ENCODE peak calls at places on chromosomes 12 and 14, in six cellular contexts. One of them, this sample, is unnamed.

GRCh38 chr14:105776924-105777323 is 250.5 kb downstream of the TMEM121 start:
- DNase-seq in kidney: no peak
- DNase-seq in MM.1S: no peak
- DNase-seq in OCI-LY7: no peak
- DNase-seq in stomach: no peak
- DNase-seq in fibroblast of mammary gland: no peak
- DNase-seq in this sample: no peak

GRCh38 chr14:96509457-96510090 is 7.4 kb downstream of the PAPOLA start:
- DNase-seq in MM.1S: peak; percentile 71
- DNase-seq in OCI-LY7: no peak
- DNase-seq in fibroblast of mammary gland: no peak
- DNase-seq in stomach: no peak
- DNase-seq in kidney: no peak
- DNase-seq in this sample: no peak

GRCh38 chr14:76687611-76688372 is 73.5 kb upstream of the VASH1 start:
- DNase-seq in fibroblast of mammary gland: peak; percentile 27
- DNase-seq in stomach: no peak
- DNase-seq in MM.1S: no peak
- DNase-seq in OCI-LY7: no peak
- DNase-seq in kidney: no peak
- DNase-seq in this sample: peak; percentile 30

GRCh38 chr12:104462931-104463339 is 6.2 kb downstream of the CHST11 start:
- DNase-seq in MM.1S: peak; percentile 78
- DNase-seq in stomach: no peak
- DNase-seq in fibroblast of mammary gland: no peak
- DNase-seq in OCI-LY7: peak; percentile 65
- DNase-seq in kidney: no peak
- DNase-seq in this sample: no peak

GRCh38 chr12:12387521-12387920 is 30.6 kb downstream of the BORCS5 start:
- DNase-seq in stomach: no peak
- DNase-seq in MM.1S: no peak
- DNase-seq in fibroblast of mammary gland: peak; percentile 83
- DNase-seq in OCI-LY7: no peak
- DNase-seq in kidney: no peak
- DNase-seq in this sample: peak; percentile 67

GRCh38 chr12:126936181-126936851 is 1330.7 kb upstream of the TMEM132C start:
- DNase-seq in stomach: no peak
- DNase-seq in kidney: no peak
- DNase-seq in fibroblast of mammary gland: no peak
- DNase-seq in MM.1S: peak; percentile 51
- DNase-seq in OCI-LY7: no peak
- DNase-seq in this sample: peak; percentile 3

GRCh38 chr14:72962829-72963312 is 36.6 kb downstream of the DCAF4 start:
- DNase-seq in kidney: no peak
- DNase-seq in stomach: no peak
- DNase-seq in OCI-LY7: no peak
- DNase-seq in MM.1S: no peak
- DNase-seq in fibroblast of mammary gland: peak; percentile 96
- DNase-seq in this sample: peak; percentile 80

GRCh38 chr12:58976146-58976545 is 55.8 kb upstream of the LRIG3 start:
- DNase-seq in MM.1S: no peak
- DNase-seq in kidney: no peak
- DNase-seq in stomach: no peak
- DNase-seq in fibroblast of mammary gland: no peak
- DNase-seq in OCI-LY7: no peak
- DNase-seq in this sample: peak; percentile 30

GRCh38 chr14:36717363-36717762 is 55.7 kb downstream of the PAX9 start:
- DNase-seq in fibroblast of mammary gland: no peak
- DNase-seq in kidney: no peak
- DNase-seq in stomach: no peak
- DNase-seq in OCI-LY7: no peak
- DNase-seq in MM.1S: no peak
- DNase-seq in this sample: no peak

GRCh38 chr14:24513009-24513408 is 4.9 kb upstream of the CMA1 start:
- DNase-seq in OCI-LY7: no peak
- DNase-seq in stomach: no peak
- DNase-seq in kidney: no peak
- DNase-seq in MM.1S: no peak
- DNase-seq in fibroblast of mammary gland: no peak
- DNase-seq in this sample: no peak

GRCh38 chr12:122858171-122858570 is 22.9 kb downstream of the HIP1R start:
- DNase-seq in MM.1S: no peak
- DNase-seq in stomach: no peak
- DNase-seq in OCI-LY7: no peak
- DNase-seq in kidney: peak; percentile 72
- DNase-seq in fibroblast of mammary gland: no peak
- DNase-seq in this sample: no peak

GRCh38 chr12:29640589-29641345 is 143.0 kb downstream of the TMTC1 start:
- DNase-seq in OCI-LY7: no peak
- DNase-seq in MM.1S: no peak
- DNase-seq in stomach: no peak
- DNase-seq in fibroblast of mammary gland: peak; percentile 87
- DNase-seq in kidney: no peak
- DNase-seq in this sample: peak; percentile 31

GRCh38 chr12:68034567-68034966 is 45.3 kb downstream of the IFNG-AS1 start:
- DNase-seq in stomach: no peak
- DNase-seq in kidney: no peak
- DNase-seq in fibroblast of mammary gland: no peak
- DNase-seq in MM.1S: no peak
- DNase-seq in OCI-LY7: no peak
- DNase-seq in this sample: no peak

GRCh38 chr14:38883127-38883526 is 219.9 kb downstream of the SEC23A start:
- DNase-seq in fibroblast of mammary gland: no peak
- DNase-seq in stomach: no peak
- DNase-seq in OCI-LY7: no peak
- DNase-seq in kidney: no peak
- DNase-seq in MM.1S: no peak
- DNase-seq in this sample: no peak

GRCh38 chr14:35826952-35827416 is 846 bp downstream of the BRMS1L start:
- DNase-seq in fibroblast of mammary gland: no peak
- DNase-seq in MM.1S: no peak
- DNase-seq in OCI-LY7: no peak
- DNase-seq in kidney: no peak
- DNase-seq in stomach: no peak
- DNase-seq in this sample: no peak

GRCh38 chr12:95545731-95546490 is 5.4 kb downstream of the USP44 start:
- DNase-seq in fibroblast of mammary gland: no peak
- DNase-seq in kidney: no peak
- DNase-seq in OCI-LY7: no peak
- DNase-seq in stomach: no peak
- DNase-seq in MM.1S: no peak
- DNase-seq in this sample: no peak

GRCh38 chr14:89180546-89180945 is 236.5 kb downstream of the FOXN3 start:
- DNase-seq in kidney: no peak
- DNase-seq in stomach: no peak
- DNase-seq in fibroblast of mammary gland: no peak
- DNase-seq in MM.1S: no peak
- DNase-seq in OCI-LY7: no peak
- DNase-seq in this sample: no peak

GRCh38 chr14:89179891-89180404 is 237.1 kb downstream of the FOXN3 start:
- DNase-seq in MM.1S: no peak
- DNase-seq in kidney: no peak
- DNase-seq in stomach: no peak
- DNase-seq in fibroblast of mammary gland: no peak
- DNase-seq in OCI-LY7: no peak
- DNase-seq in this sample: no peak

GRCh38 chr14:89178376-89178775 is 238.7 kb downstream of the FOXN3 start:
- DNase-seq in fibroblast of mammary gland: no peak
- DNase-seq in kidney: no peak
- DNase-seq in MM.1S: no peak
- DNase-seq in stomach: no peak
- DNase-seq in OCI-LY7: no peak
- DNase-seq in this sample: no peak

GRCh38 chr14:89176090-89176757 is 240.8 kb downstream of the FOXN3 start:
- DNase-seq in OCI-LY7: no peak
- DNase-seq in kidney: no peak
- DNase-seq in stomach: no peak
- DNase-seq in fibroblast of mammary gland: no peak
- DNase-seq in MM.1S: no peak
- DNase-seq in this sample: no peak

DNA sequence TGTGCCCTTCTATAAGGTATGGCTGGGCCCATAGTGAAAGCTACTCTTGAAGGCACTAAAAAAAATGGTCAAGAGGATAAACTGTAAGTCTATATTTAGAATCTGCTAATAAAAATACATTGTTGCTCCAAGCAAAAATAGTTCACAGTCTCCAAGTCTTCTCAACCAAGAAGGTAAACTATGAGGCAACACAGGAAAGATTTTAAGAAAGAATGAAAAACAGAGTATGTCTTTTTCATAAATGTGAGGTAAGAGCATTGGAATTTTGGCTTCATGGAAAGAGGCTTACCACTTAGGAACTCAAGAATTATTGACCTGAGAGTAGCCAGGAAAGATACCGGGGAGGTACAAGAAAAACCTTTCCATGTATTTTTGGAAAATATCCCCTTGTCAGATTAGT is 238.2 kb downstream of the FOXN3 start:
- DNase-seq in kidney: no peak
- DNase-seq in MM.1S: no peak
- DNase-seq in OCI-LY7: no peak
- DNase-seq in fibroblast of mammary gland: no peak
- DNase-seq in stomach: no peak
- DNase-seq in this sample: peak; percentile 42
- H3K4me3 ChIP-seq in kidney: no peak overlapping the region
- H3K4me3 ChIP-seq in MM.1S: no peak overlapping the region
- H3K4me3 ChIP-seq in OCI-LY7: no peak overlapping the region
- H3K4me3 ChIP-seq in fibroblast of mammary gland: no peak overlapping the region
- H3K4me3 ChIP-seq in stomach: no peak overlapping the region
- H3K4me3 ChIP-seq in this sample: no peak overlapping the region

DNA sequence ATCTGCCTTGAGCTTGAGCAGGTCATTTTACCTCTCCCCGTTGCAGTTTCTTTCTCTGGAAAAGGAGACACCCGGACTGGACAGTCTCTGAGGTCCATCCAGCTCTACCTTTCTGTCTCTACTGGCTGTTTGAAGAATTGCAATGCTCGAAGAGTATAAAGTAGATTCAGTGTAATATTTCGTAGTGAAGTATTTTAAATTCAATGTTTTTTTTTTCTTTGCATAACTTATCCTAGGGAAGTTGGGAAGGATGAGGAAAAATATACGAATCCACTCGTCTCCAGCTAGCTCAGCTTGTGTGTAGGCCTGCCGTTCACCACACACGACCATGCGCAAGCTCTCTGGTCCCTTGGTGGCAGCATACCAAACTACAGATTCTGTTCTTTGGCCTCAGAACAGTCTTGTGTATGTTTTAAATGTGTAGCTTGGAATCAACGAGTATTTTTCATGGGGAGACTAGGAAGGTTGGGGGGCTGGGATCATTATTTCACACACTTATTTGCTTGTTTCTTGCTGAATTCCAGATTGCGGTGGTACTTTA is 307.9 kb downstream of the CACNA1C start:
- DNase-seq in fibroblast of mammary gland: no peak
- DNase-seq in kidney: no peak
- DNase-seq in MM.1S: no peak
- DNase-seq in OCI-LY7: no peak
- DNase-seq in stomach: no peak
- DNase-seq in this sample: no peak
- TF ChIP-seq CTCF in fibroblast of mammary gland: peak; percentile 27
- TF ChIP-seq CTCF in kidney: no peak
- TF ChIP-seq CTCF in MM.1S: peak; percentile 24
- TF ChIP-seq CTCF in OCI-LY7: peak; percentile 63
- TF ChIP-seq CTCF in stomach: no peak
- TF ChIP-seq CTCF in this sample: peak; percentile 33

GRCh38 chr12:7609051-7609450 is 56.7 kb downstream of the APOBEC1 start:
- DNase-seq in fibroblast of mammary gland: no peak
- DNase-seq in MM.1S: peak; percentile 45
- DNase-seq in OCI-LY7: no peak
- DNase-seq in stomach: no peak
- DNase-seq in kidney: no peak
- DNase-seq in this sample: no peak

GRCh38 chr12:7612851-7613250 is 52.9 kb downstream of the APOBEC1 start:
- DNase-seq in OCI-LY7: no peak
- DNase-seq in MM.1S: no peak
- DNase-seq in fibroblast of mammary gland: no peak
- DNase-seq in kidney: no peak
- DNase-seq in stomach: no peak
- DNase-seq in this sample: no peak

GRCh38 chr12:7608184-7608911 is 57.4 kb downstream of the APOBEC1 start:
- DNase-seq in fibroblast of mammary gland: no peak
- DNase-seq in MM.1S: no peak
- DNase-seq in OCI-LY7: no peak
- DNase-seq in stomach: no peak
- DNase-seq in kidney: no peak
- DNase-seq in this sample: no peak

GRCh38 chr12:7605900-7606465 is 59.7 kb downstream of the APOBEC1 start:
- DNase-seq in stomach: no peak
- DNase-seq in OCI-LY7: no peak
- DNase-seq in fibroblast of mammary gland: no peak
- DNase-seq in MM.1S: no peak
- DNase-seq in kidney: no peak
- DNase-seq in this sample: no peak

DNA sequence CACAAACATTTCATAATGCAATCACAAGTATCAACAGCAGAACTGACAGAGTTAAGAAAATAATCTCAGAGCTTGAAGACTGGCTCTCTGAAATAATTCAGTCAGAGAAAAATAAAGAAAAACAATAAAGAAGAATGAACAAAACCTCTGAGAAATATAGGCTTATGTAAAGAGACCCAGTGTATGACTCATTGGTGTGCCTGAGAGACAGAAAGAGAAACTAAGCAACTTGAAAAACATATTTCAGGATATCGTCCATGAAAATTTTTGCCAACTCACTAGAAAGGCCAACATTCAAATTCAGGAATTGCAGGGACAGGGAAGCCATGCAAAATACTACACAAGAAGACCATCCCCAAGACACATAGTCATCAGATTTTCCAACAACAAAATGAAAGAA is 56.2 kb downstream of the APOBEC1 start:
- DNase-seq in MM.1S: peak; percentile 56
- DNase-seq in OCI-LY7: no peak
- DNase-seq in stomach: no peak
- DNase-seq in fibroblast of mammary gland: peak; percentile 63
- DNase-seq in kidney: no peak
- DNase-seq in this sample: peak; percentile 19
- H3K4me3 ChIP-seq in MM.1S: peak overlapping the region; percentile 58
- H3K4me3 ChIP-seq in OCI-LY7: no peak overlapping the region
- H3K4me3 ChIP-seq in stomach: no peak overlapping the region
- H3K4me3 ChIP-seq in fibroblast of mammary gland: no peak overlapping the region
- H3K4me3 ChIP-seq in kidney: no peak overlapping the region
- H3K4me3 ChIP-seq in this sample: no peak overlapping the region

DNA sequence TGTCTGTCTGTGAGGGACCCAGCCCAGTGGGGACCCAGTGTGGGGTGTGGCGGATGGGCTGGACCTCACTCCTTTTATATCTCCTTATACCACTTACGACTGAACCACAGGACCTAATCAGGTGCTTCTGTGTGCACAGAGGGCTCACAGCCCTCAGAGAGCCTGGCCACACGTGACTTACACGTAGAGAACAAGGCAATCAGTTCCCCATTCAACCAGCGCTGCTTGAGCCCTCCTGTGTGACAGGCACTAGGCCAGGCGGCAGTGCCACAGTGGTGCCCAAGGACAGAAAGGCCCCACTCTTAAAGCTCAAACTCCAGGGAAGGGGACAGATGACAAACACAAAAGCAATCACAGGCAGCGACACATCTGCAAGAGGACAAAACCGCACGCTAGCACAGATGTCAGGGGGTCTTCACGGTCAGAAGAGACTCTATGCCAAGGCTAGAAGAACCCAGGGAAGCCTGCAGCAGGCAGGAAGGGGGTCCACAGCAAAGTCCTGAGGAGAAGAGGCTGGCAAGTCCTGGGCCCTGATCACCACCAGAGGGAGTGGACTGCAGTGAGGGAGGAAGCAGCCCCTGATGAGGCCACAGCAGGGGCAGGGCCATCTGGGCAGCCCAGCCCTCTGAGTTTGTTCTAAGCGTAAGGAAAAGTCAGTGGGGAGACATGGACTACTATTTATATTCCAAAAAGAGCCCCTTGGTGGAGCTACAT is 39.3 kb downstream of the SETD3 start:
- DNase-seq in MM.1S: no peak
- DNase-seq in kidney: no peak
- DNase-seq in stomach: no peak
- DNase-seq in OCI-LY7: no peak
- DNase-seq in fibroblast of mammary gland: peak; percentile 8
- DNase-seq in this sample: no peak
- TF ChIP-seq CTCF in MM.1S: no peak
- TF ChIP-seq CTCF in kidney: no peak
- TF ChIP-seq CTCF in stomach: no peak
- TF ChIP-seq CTCF in OCI-LY7: no peak
- TF ChIP-seq CTCF in fibroblast of mammary gland: peak; percentile 13
- TF ChIP-seq CTCF in this sample: peak; percentile 44